ENCODE peak calls at places on chromosomes 2 and 18, in six cellular contexts. O is A549, G is SK-N-SH, I is HepG2, L is GM12878, M is K562. T is an unnamed sample.

GRCh38 chr2:128315829-128316776 is 2.6 kb downstream of the HS6ST1 start:
- DNase-seq in O (no peak), G (peak; percentile 39), I (no peak), L (no peak), M (no peak), T (peak; percentile 48)

GRCh38 chr2:223465793-223466192 is 136.4 kb downstream of the SCG2 start:
- DNase-seq in O (peak; percentile 72), G (no peak), I (no peak), L (no peak), M (no peak), T (no peak)

GRCh38 chr2:37894047-37894446 is 31.0 kb upstream of the RMDN2 start:
- DNase-seq in O (no peak), G (no peak), I (no peak), L (no peak), M (no peak), T (no peak)

GRCh38 chr2:217065695-217066405 is 206.0 kb upstream of the TNP1 start:
- DNase-seq in O (peak; percentile 88), G (no peak), I (no peak), L (no peak), M (no peak), T (no peak)

GRCh38 chr2:112726487-112727190 is 5.8 kb downstream of the NT5DC4 start:
- DNase-seq in O (peak; percentile 93), G (peak; percentile 92), I (peak; percentile 91), L (peak; percentile 61), M (peak; percentile 95), T (peak; percentile 94)

GRCh38 chr2:20314562-20315521 is 35.8 kb downstream of the PUM2 start:
- DNase-seq in O (no peak), G (no peak), I (no peak), L (no peak), M (no peak), T (no peak)

GRCh38 chr2:20635698-20636584 is 15.0 kb downstream of the HS1BP3 start:
- DNase-seq in O (peak; percentile 78), G (peak; percentile 98), I (peak; percentile 74), L (no peak), M (peak; percentile 84), T (peak; percentile 70)

GRCh38 chr2:182020319-182021055 is 34.8 kb downstream of the PPP1R1C start:
- DNase-seq in O (peak; percentile 2), G (no peak), I (no peak), L (no peak), M (no peak), T (no peak)

GRCh38 chr18:78069784-78070664 is 820.4 kb downstream of the GALR1 start:
- DNase-seq in O (no peak), G (no peak), I (no peak), L (no peak), M (no peak), T (no peak)

GRCh38 chr18:955379-956066 is 50.9 kb downstream of the ADCYAP1 start:
- DNase-seq in O (no peak), G (no peak), I (peak; percentile 15), L (no peak), M (no peak), T (no peak)

GRCh38 chr2:242019344-242019743 is 149.8 kb downstream of the RTP5 start:
- DNase-seq in O (no peak), G (no peak), I (no peak), L (no peak), M (no peak), T (no peak)

GRCh38 chr2:120481446-120482194 is 135.7 kb downstream of the INHBB start:
- DNase-seq in O (no peak), G (no peak), I (peak; percentile 59), L (no peak), M (no peak), T (no peak)
- TF ChIP-seq CHD2 in O (no peak), G (no peak), I (no peak), L (no peak), M (no peak), T (no peak)

DNA sequence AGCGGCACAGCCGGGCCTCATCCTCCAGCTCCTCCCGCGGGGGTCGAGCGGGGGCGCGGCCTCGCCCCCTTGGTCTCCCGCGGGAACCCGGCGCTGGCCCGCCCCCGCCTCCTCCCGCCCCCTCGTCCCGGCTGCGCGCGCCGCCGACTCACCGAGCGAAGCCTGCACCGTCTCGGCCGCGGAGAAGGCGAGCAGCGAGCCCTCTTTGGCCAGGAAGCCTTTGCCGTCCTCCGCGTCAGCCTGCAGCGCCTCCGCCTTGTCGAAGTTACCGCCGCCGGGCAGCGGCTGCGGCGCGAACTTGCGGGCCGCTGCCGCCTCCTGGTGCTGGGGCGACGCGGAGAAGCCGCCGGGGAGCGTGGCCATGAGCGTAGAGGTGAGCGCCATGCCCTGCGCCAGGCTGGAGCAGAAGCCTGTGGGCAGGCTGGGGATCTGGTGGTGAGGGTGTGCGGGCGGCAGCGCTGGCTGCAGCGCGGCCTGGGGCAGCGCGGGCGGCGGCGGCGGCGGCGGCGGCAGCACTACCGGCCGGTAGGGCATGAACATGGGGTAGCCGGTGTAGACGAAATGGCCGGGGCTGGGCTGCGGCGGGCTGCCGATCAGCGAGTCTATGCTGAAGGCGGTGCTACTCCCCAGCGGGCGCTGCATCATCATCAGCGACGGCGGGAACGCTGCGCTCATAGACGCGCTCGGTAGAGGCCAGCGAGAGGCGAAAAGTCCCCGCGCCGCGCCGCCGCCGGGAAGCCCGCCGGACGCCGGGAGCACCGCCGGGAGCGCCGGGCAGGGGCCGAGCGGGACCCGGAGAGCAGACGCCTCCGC is 683 bp downstream of the GBX2 start:
- DNase-seq in O (peak; percentile 58), G (peak; percentile 72), I (no peak), L (no peak), M (peak; percentile 46), T (peak; percentile 73)
- TF ChIP-seq CHD2 in O (no peak), G (no peak), I (no peak), L (no peak), M (no peak), T (no peak)

GRCh38 chr2:176103634-176104337 is 3.3 kb upstream of the HOXD11 start:
- DNase-seq in O (no peak), G (no peak), I (no peak), L (no peak), M (no peak), T (no peak)

GRCh38 chr2:176101862-176102261 is 2.3 kb downstream of the HOXD12 start:
- DNase-seq in O (no peak), G (no peak), I (no peak), L (no peak), M (no peak), T (peak; percentile 46)

GRCh38 chr2:176100547-176101140 is 1.0 kb downstream of the HOXD12 start:
- DNase-seq in O (no peak), G (no peak), I (no peak), L (no peak), M (no peak), T (peak; percentile 61)

GRCh38 chr2:176101216-176101845 is 1.7 kb downstream of the HOXD12 start:
- DNase-seq in O (no peak), G (no peak), I (no peak), L (no peak), M (no peak), T (peak; percentile 45)

GRCh38 chr2:176102309-176102866 is 2.8 kb downstream of the HOXD12 start:
- DNase-seq in O (no peak), G (no peak), I (no peak), L (no peak), M (no peak), T (no peak)
- TF ChIP-seq CHD2 in O (no peak), G (no peak), I (no peak), L (no peak), M (no peak), T (no peak)

DNA sequence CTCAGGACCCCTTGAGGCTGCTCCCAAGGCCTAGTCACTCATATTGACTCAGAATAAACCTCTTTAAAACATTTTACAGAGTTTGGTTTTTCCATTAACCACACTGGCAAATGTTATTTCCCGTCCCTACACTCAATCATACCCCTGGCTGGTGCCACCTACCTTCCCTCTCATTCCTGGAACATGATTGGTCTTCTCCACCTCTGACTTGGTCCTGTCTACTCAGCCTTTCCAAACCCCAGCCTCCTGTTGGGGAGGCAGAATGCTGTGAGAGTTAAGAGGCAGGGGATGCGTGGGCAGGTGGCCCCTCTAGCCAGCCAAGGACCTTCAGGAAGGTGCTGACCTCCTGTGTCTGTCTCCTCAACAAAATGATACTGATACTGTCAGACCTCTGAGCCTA is 149.3 kb downstream of the CABLES1 start:
- DNase-seq in O (no peak), G (no peak), I (no peak), L (no peak), M (no peak), T (no peak)
- TF ChIP-seq CHD2 in O (no peak), G (no peak), I (no peak), L (no peak), M (no peak), T (no peak)

GRCh38 chr18:74396252-74397204 is 60.6 kb downstream of the DIPK1C start:
- DNase-seq in O (no peak), G (no peak), I (no peak), L (no peak), M (no peak), T (no peak)
- TF ChIP-seq CHD2 in O (no peak), G (no peak), I (no peak), L (no peak), M (no peak), T (no peak)